ENCODE peak calls at places on chromosomes 7 and 10, in seven cellular contexts. One of them, this sample, is unnamed.

GRCh38 chr7:123327661-123328060 is 127.9 kb upstream of the SLC13A1 start:
- DNase-seq in B cell: no peak
- DNase-seq in uterus: no peak
- DNase-seq in lower lobe of right lung: no peak
- DNase-seq in thyroid gland: no peak
- DNase-seq in AG10803: no peak
- DNase-seq in heart left ventricle: no peak
- DNase-seq in this sample: no peak

GRCh38 chr7:27184342-27185012 is 555 bp downstream of the HOXA11 start:
- DNase-seq in heart left ventricle: no peak
- DNase-seq in AG10803: no peak
- DNase-seq in uterus: peak; percentile 51
- DNase-seq in lower lobe of right lung: no peak
- DNase-seq in B cell: no peak
- DNase-seq in thyroid gland: no peak
- DNase-seq in this sample: peak; percentile 55

GRCh38 chr10:130434446-130435385 is 298.5 kb downstream of the GLRX3 start:
- DNase-seq in AG10803: no peak
- DNase-seq in lower lobe of right lung: no peak
- DNase-seq in uterus: no peak
- DNase-seq in thyroid gland: no peak
- DNase-seq in heart left ventricle: no peak
- DNase-seq in B cell: no peak
- DNase-seq in this sample: no peak

GRCh38 chr10:131444286-131444685 is 132.8 kb upstream of the TCERG1L start:
- DNase-seq in AG10803: no peak
- DNase-seq in heart left ventricle: no peak
- DNase-seq in lower lobe of right lung: no peak
- DNase-seq in B cell: no peak
- DNase-seq in thyroid gland: no peak
- DNase-seq in uterus: no peak
- DNase-seq in this sample: no peak

GRCh38 chr10:123241391-123242141 is 87.4 kb downstream of the BUB3 start:
- DNase-seq in B cell: no peak
- DNase-seq in uterus: no peak
- DNase-seq in heart left ventricle: no peak
- DNase-seq in thyroid gland: no peak
- DNase-seq in AG10803: no peak
- DNase-seq in lower lobe of right lung: no peak
- DNase-seq in this sample: peak; percentile 60

GRCh38 chr10:3958472-3958996 is 173.5 kb upstream of the KLF6 start:
- DNase-seq in B cell: no peak
- DNase-seq in lower lobe of right lung: no peak
- DNase-seq in AG10803: no peak
- DNase-seq in uterus: no peak
- DNase-seq in heart left ventricle: no peak
- DNase-seq in thyroid gland: no peak
- DNase-seq in this sample: no peak

GRCh38 chr10:33216661-33217427 is 117.6 kb downstream of the NRP1 start:
- DNase-seq in B cell: no peak
- DNase-seq in heart left ventricle: no peak
- DNase-seq in uterus: no peak
- DNase-seq in thyroid gland: no peak
- DNase-seq in lower lobe of right lung: no peak
- DNase-seq in AG10803: peak; percentile 86
- DNase-seq in this sample: no peak

GRCh38 chr7:42285383-42285824 is 48.4 kb upstream of the GLI3 start:
- DNase-seq in AG10803: no peak
- DNase-seq in lower lobe of right lung: no peak
- DNase-seq in B cell: no peak
- DNase-seq in thyroid gland: no peak
- DNase-seq in uterus: no peak
- DNase-seq in heart left ventricle: no peak
- DNase-seq in this sample: no peak

GRCh38 chr7:101516849-101517248 is 112.2 kb downstream of the MYL10 start:
- DNase-seq in lower lobe of right lung: no peak
- DNase-seq in B cell: no peak
- DNase-seq in heart left ventricle: no peak
- DNase-seq in AG10803: no peak
- DNase-seq in thyroid gland: no peak
- DNase-seq in uterus: no peak
- DNase-seq in this sample: no peak

GRCh38 chr10:77648472-77648871 is 10.9 kb upstream of the KCNMA1 start:
- DNase-seq in uterus: no peak
- DNase-seq in lower lobe of right lung: no peak
- DNase-seq in AG10803: no peak
- DNase-seq in thyroid gland: no peak
- DNase-seq in heart left ventricle: no peak
- DNase-seq in B cell: no peak
- DNase-seq in this sample: no peak

GRCh38 chr7:37440738-37441404 is 7.8 kb downstream of the ELMO1 start:
- DNase-seq in lower lobe of right lung: no peak
- DNase-seq in AG10803: no peak
- DNase-seq in heart left ventricle: peak; percentile 35
- DNase-seq in thyroid gland: peak; percentile 35
- DNase-seq in uterus: no peak
- DNase-seq in B cell: no peak
- DNase-seq in this sample: peak; percentile 56

GRCh38 chr7:20005081-20005480 is 212.1 kb downstream of the MACC1 start:
- DNase-seq in thyroid gland: no peak
- DNase-seq in uterus: no peak
- DNase-seq in AG10803: peak; percentile 70
- DNase-seq in heart left ventricle: no peak
- DNase-seq in B cell: no peak
- DNase-seq in lower lobe of right lung: no peak
- DNase-seq in this sample: no peak

GRCh38 chr7:97018126-97018601 is 6.5 kb downstream of the DLX5 start:
- DNase-seq in heart left ventricle: no peak
- DNase-seq in thyroid gland: no peak
- DNase-seq in lower lobe of right lung: no peak
- DNase-seq in uterus: no peak
- DNase-seq in AG10803: no peak
- DNase-seq in B cell: no peak
- DNase-seq in this sample: no peak

GRCh38 chr10:87761892-87762291 is 56.1 kb downstream of the ATAD1 start:
- DNase-seq in B cell: no peak
- DNase-seq in AG10803: peak; percentile 53
- DNase-seq in heart left ventricle: no peak
- DNase-seq in thyroid gland: no peak
- DNase-seq in lower lobe of right lung: no peak
- DNase-seq in uterus: no peak
- DNase-seq in this sample: peak; percentile 82

GRCh38 chr10:78952686-78953085 is 116.1 kb upstream of the ZMIZ1 start:
- DNase-seq in lower lobe of right lung: no peak
- DNase-seq in B cell: no peak
- DNase-seq in uterus: peak; percentile 72
- DNase-seq in thyroid gland: no peak
- DNase-seq in heart left ventricle: peak; percentile 62
- DNase-seq in AG10803: peak; percentile 95
- DNase-seq in this sample: no peak
- TF ChIP-seq CTCF in lower lobe of right lung: no peak
- TF ChIP-seq CTCF in B cell: no peak
- TF ChIP-seq CTCF in uterus: no peak
- TF ChIP-seq CTCF in thyroid gland: no peak
- TF ChIP-seq CTCF in heart left ventricle: no peak
- TF ChIP-seq CTCF in AG10803: peak; percentile 44
- TF ChIP-seq CTCF in this sample: no peak

GRCh38 chr7:145082366-145083240 is 246.8 kb upstream of the TPK1 start:
- DNase-seq in B cell: no peak
- DNase-seq in uterus: no peak
- DNase-seq in lower lobe of right lung: no peak
- DNase-seq in thyroid gland: no peak
- DNase-seq in AG10803: no peak
- DNase-seq in heart left ventricle: no peak
- DNase-seq in this sample: no peak
- TF ChIP-seq CTCF in B cell: no peak
- TF ChIP-seq CTCF in uterus: no peak
- TF ChIP-seq CTCF in lower lobe of right lung: no peak
- TF ChIP-seq CTCF in thyroid gland: no peak
- TF ChIP-seq CTCF in AG10803: no peak
- TF ChIP-seq CTCF in heart left ventricle: no peak
- TF ChIP-seq CTCF in this sample: no peak

DNA sequence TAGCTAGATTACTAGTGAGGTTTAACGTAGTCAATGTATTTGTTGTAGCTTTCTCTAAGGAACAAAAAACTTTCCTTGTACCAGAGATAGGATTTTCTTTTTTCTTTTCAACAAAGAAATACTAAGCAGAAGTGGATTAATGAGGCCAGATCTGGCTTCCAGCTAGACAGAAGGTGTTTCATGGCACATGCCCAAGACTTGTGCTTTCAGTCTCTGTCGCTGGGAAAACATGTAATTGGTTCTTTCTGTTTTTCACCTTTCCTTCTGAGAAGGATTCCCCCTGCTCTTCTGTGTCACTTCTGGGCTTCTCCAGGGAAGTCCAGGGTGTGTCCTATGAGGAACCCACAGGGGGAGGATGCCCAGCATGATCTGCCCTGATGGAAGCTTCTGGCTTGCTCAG is 492.2 kb downstream of the CCSER2 start:
- DNase-seq in heart left ventricle: no peak
- DNase-seq in lower lobe of right lung: no peak
- DNase-seq in uterus: no peak
- DNase-seq in B cell: no peak
- DNase-seq in AG10803: no peak
- DNase-seq in thyroid gland: peak; percentile 19
- DNase-seq in this sample: no peak
- TF ChIP-seq CTCF in heart left ventricle: no peak
- TF ChIP-seq CTCF in lower lobe of right lung: no peak
- TF ChIP-seq CTCF in uterus: no peak
- TF ChIP-seq CTCF in B cell: no peak
- TF ChIP-seq CTCF in AG10803: no peak
- TF ChIP-seq CTCF in thyroid gland: no peak
- TF ChIP-seq CTCF in this sample: no peak

GRCh38 chr7:93856319-93856718 is 34.2 kb downstream of the TFPI2 start:
- DNase-seq in B cell: no peak
- DNase-seq in uterus: no peak
- DNase-seq in thyroid gland: no peak
- DNase-seq in heart left ventricle: no peak
- DNase-seq in lower lobe of right lung: no peak
- DNase-seq in AG10803: no peak
- DNase-seq in this sample: no peak

GRCh38 chr7:93862651-93863050 is 27.9 kb downstream of the TFPI2 start:
- DNase-seq in uterus: no peak
- DNase-seq in heart left ventricle: no peak
- DNase-seq in AG10803: no peak
- DNase-seq in B cell: no peak
- DNase-seq in thyroid gland: no peak
- DNase-seq in lower lobe of right lung: no peak
- DNase-seq in this sample: no peak

GRCh38 chr7:93858857-93859256 is 31.7 kb downstream of the TFPI2 start:
- DNase-seq in thyroid gland: no peak
- DNase-seq in AG10803: no peak
- DNase-seq in lower lobe of right lung: no peak
- DNase-seq in B cell: no peak
- DNase-seq in heart left ventricle: no peak
- DNase-seq in uterus: no peak
- DNase-seq in this sample: no peak

GRCh38 chr7:93860261-93860660 is 30.3 kb downstream of the TFPI2 start:
- DNase-seq in lower lobe of right lung: no peak
- DNase-seq in uterus: no peak
- DNase-seq in AG10803: no peak
- DNase-seq in thyroid gland: no peak
- DNase-seq in heart left ventricle: no peak
- DNase-seq in B cell: no peak
- DNase-seq in this sample: no peak

DNA sequence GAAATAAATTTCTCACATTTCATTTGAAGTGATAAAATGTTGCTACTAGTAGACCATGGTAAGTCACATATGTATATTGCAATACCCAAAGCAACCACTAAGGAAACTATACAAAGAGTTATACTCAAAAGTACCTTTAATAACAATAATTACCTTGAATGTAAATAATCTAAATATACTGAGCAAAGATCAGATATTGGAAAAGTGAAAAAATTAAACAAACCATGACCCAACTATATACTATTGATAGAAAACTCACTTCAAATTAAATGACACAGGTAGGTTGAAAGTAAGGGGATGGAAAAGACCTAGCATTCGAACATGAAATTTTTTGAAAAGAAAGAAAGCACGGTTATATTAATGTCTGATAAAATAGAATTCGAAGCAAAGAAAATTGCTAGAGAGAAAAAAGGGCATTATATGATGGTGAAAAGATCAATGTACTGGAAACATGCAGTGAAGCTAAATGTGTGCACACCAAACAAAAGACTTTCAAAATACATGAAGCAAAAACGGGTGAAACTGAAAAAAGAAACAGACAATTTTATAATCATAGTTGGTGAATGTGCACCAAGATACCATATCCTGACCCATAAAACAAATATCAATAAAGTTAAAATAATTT is 29.1 kb downstream of the TFPI2 start:
- DNase-seq in heart left ventricle: no peak
- DNase-seq in lower lobe of right lung: no peak
- DNase-seq in thyroid gland: no peak
- DNase-seq in B cell: no peak
- DNase-seq in AG10803: no peak
- DNase-seq in uterus: no peak
- DNase-seq in this sample: no peak
- TF ChIP-seq CTCF in heart left ventricle: no peak
- TF ChIP-seq CTCF in lower lobe of right lung: no peak
- TF ChIP-seq CTCF in thyroid gland: peak; percentile 21
- TF ChIP-seq CTCF in B cell: peak; percentile 48
- TF ChIP-seq CTCF in AG10803: peak; percentile 31
- TF ChIP-seq CTCF in uterus: no peak
- TF ChIP-seq CTCF in this sample: peak; percentile 45

GRCh38 chr7:115230882-115231508 is 309.1 kb downstream of the MDFIC start:
- DNase-seq in uterus: no peak
- DNase-seq in lower lobe of right lung: no peak
- DNase-seq in B cell: no peak
- DNase-seq in thyroid gland: no peak
- DNase-seq in heart left ventricle: no peak
- DNase-seq in AG10803: peak; percentile 93
- DNase-seq in this sample: no peak
- TF ChIP-seq CTCF in uterus: no peak
- TF ChIP-seq CTCF in lower lobe of right lung: no peak
- TF ChIP-seq CTCF in B cell: no peak
- TF ChIP-seq CTCF in thyroid gland: no peak
- TF ChIP-seq CTCF in heart left ventricle: no peak
- TF ChIP-seq CTCF in AG10803: no peak
- TF ChIP-seq CTCF in this sample: no peak

This sample was measured in activated CD8-positive, alpha-beta T cell treated with anti-CD3 and anti-CD28 coated beads for 36 hours.